ENCODE peak calls at places on chromosome 21, in eight cellular contexts. E is neural progenitor cell, L is OCI-LY7, F is PC-3, T is hepatocyte, Y is MM.1S, D is SK-N-SH, J is HCT116. Q is an unnamed sample.

GRCh38 chr21:42440187-42440792 is 36.6 kb downstream of the UBASH3A start:
- DNase-seq in E (no peak), L (no peak), F (no peak), T (no peak), Y (no peak), D (no peak), J (no peak), Q (no peak)

GRCh38 chr21:28885853-28886177 is 106.9 kb downstream of the LTN1 start:
- DNase-seq in E (no peak), L (no peak), F (no peak), T (no peak), Y (no peak), D (no peak), J (no peak), Q (no peak)

GRCh38 chr21:38467911-38468310 is 30.4 kb downstream of the ERG start:
- DNase-seq in E (no peak), L (no peak), F (no peak), T (no peak), Y (no peak), D (no peak), J (no peak), Q (peak; percentile 71)

GRCh38 chr21:36093512-36093911 is 23.7 kb downstream of the CBR1 start:
- DNase-seq in E (no peak), L (no peak), F (no peak), T (no peak), Y (no peak), D (no peak), J (no peak), Q (no peak)

GRCh38 chr21:29105218-29105617 is 25.2 kb upstream of the MAP3K7CL start:
- DNase-seq in E (no peak), L (no peak), F (peak; percentile 80), T (peak; percentile 65), Y (no peak), D (no peak), J (no peak), Q (no peak)

GRCh38 chr21:36524477-36524876 is 44.6 kb upstream of the CLDN14 start:
- DNase-seq in E (no peak), L (no peak), F (no peak), T (no peak), Y (no peak), D (no peak), J (no peak), Q (no peak)

GRCh38 chr21:32248616-32249550 is 30.0 kb downstream of the MIS18A start:
- DNase-seq in E (peak; percentile 62), L (no peak), F (no peak), T (no peak), Y (no peak), D (no peak), J (no peak), Q (no peak)

GRCh38 chr21:39029086-39029772 is 154.0 kb downstream of the PSMG1 start:
- DNase-seq in E (no peak), L (no peak), F (no peak), T (no peak), Y (no peak), D (peak; percentile 77), J (no peak), Q (no peak)

GRCh38 chr21:31945116-31945515 is 72.3 kb downstream of the HUNK start:
- DNase-seq in E (no peak), L (no peak), F (no peak), T (no peak), Y (no peak), D (no peak), J (no peak), Q (no peak)

GRCh38 chr21:29335720-29336119 is 37.0 kb downstream of the BACH1 start:
- DNase-seq in E (no peak), L (no peak), F (peak; percentile 25), T (no peak), Y (no peak), D (no peak), J (no peak), Q (no peak)

GRCh38 chr21:28627691-28628090 is 365.0 kb downstream of the LTN1 start:
- DNase-seq in E (no peak), L (no peak), F (no peak), T (no peak), Y (no peak), D (no peak), J (no peak), Q (no peak)

GRCh38 chr21:32826317-32827167 is 55.0 kb upstream of the PAXBP1 start:
- DNase-seq in E (peak; percentile 62), L (peak; percentile 45), F (peak; percentile 72), T (peak; percentile 76), Y (peak; percentile 77), D (peak; percentile 49), J (peak; percentile 60), Q (peak; percentile 81)

GRCh38 chr21:46596201-46596600 is 8.7 kb downstream of the S100B start:
- DNase-seq in E (no peak), L (no peak), F (no peak), T (no peak), Y (no peak), D (no peak), J (no peak), Q (no peak)

GRCh38 chr21:38544681-38545080 is 46.4 kb upstream of the ERG start:
- DNase-seq in E (no peak), L (no peak), F (peak; percentile 47), T (peak; percentile 40), Y (no peak), D (no peak), J (no peak), Q (no peak)

GRCh38 chr21:15552914-15553491 is 176.8 kb upstream of the USP25 start:
- DNase-seq in E (no peak), L (peak; percentile 23), F (peak; percentile 61), T (peak; percentile 10), Y (no peak), D (no peak), J (no peak), Q (peak; percentile 45)

GRCh38 chr21:15549671-15550070 is 180.1 kb upstream of the USP25 start:
- DNase-seq in E (no peak), L (no peak), F (peak; percentile 32), T (no peak), Y (no peak), D (no peak), J (no peak), Q (peak; percentile 67)
- TF ChIP-seq EZH2phosphoT487 in E (no peak), L (no peak), F (no peak), T (no peak), Y (no peak), D (no peak), J (no peak), Q (no peak)

DNA sequence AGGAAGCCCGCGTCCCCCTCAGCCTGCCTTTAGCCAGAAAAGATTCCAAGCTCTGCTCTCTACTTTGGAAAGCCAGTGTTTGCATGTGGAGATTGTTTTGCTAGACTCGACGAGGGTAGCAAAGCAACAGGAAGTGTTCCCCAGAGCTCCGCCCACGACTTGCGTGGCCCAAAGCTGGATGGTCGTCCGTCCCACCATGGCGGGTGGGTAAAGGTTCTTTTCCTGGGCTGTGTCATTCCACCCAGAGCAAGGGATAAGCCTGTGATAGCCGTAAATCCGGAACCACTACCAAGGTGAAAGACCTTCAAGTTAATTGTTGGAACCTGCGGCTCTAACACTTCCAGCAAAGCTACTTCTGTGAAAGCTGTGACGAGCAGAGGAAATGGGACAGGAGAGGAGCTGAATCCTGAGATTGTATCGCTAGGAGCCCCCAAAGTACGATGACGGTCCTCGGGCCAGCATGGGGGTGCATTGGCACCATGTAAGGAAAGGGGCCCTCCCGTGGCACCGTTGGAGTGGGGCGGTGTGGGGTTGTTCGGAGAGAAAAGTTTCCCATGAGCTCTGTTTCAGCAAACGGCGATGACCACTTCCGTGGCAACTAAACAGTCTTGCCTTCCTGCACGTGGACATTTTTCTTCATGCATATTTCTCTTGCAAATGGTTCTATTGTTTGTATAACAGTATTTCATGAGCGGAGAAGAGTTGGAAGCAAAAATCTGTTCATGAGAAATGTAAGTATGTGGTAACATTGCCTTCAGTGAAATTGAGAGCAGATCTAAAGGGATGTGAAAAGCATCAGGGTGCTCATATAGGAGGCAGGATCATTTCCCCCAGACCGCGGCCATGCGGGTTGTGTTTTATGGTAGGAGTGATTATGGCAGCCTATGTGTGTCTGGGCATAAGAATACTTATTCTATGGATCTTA is 8.3 kb downstream of the MX2 start:
- DNase-seq in E (no peak), L (no peak), F (no peak), T (no peak), Y (no peak), D (no peak), J (no peak), Q (peak; percentile 36)
- H3K27ac ChIP-seq in E (no peak overlapping the region), L (no peak overlapping the region), F (no peak overlapping the region), T (no peak overlapping the region), Y (no peak overlapping the region), D (no peak overlapping the region), J (no peak overlapping the region), Q (no peak overlapping the region)

GRCh38 chr21:44043613-44044012 is 31.5 kb downstream of the TRAPPC10 start:
- DNase-seq in E (no peak), L (peak; percentile 10), F (no peak), T (no peak), Y (peak; percentile 2), D (no peak), J (no peak), Q (no peak)

GRCh38 chr21:44047996-44048560 is 36.0 kb downstream of the TRAPPC10 start:
- DNase-seq in E (no peak), L (no peak), F (no peak), T (no peak), Y (no peak), D (no peak), J (no peak), Q (no peak)

GRCh38 chr21:44049182-44049581 is 37.1 kb downstream of the TRAPPC10 start:
- DNase-seq in E (no peak), L (no peak), F (no peak), T (no peak), Y (no peak), D (no peak), J (no peak), Q (no peak)

GRCh38 chr21:44049606-44050005 is 37.5 kb downstream of the TRAPPC10 start:
- DNase-seq in E (no peak), L (no peak), F (no peak), T (no peak), Y (no peak), D (no peak), J (no peak), Q (no peak)

GRCh38 chr21:44046734-44047133 is 34.6 kb downstream of the TRAPPC10 start:
- DNase-seq in E (no peak), L (no peak), F (no peak), T (no peak), Y (peak; percentile 1), D (no peak), J (no peak), Q (no peak)
- TF ChIP-seq CTCF in E (no peak), L (no peak), F (no peak), T (no peak), Y (no peak), D (no peak), J (no peak), Q (no peak)

DNA sequence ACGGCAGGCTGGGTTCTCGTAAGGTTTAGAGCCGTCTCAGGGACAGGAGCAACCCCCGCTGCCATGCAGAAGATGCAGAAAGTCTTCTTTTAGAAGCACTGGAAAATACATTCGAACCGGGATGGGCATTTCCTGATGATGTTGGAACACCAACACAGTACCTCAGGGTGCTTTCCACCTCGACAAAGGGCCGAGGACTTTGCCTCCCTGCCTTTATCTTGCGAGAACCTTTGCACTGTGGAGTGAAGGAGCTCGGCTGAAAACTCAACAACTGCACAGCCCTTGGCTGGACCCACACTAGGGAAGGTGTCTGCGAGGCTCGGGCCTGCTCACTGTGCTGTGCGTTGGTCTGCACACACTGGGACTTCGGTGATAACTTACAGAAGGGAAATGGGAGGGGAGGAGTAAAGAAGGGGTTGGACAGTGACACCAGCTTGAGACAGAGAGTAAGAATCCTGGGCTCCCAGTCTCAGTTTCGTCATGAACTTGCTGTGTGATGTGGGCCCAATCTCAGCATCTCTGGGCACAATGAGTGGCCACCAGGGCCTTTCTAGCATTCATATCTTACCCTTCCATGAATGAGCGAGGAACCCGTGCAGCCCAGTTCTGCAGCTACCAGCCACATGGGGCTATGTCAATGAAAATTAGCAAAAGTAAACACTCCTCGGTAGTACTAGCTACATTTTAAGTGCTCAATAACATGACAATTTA is 18.2 kb downstream of the RCAN1 start:
- DNase-seq in E (no peak), L (no peak), F (no peak), T (peak; percentile 44), Y (no peak), D (no peak), J (no peak), Q (no peak)
- TF ChIP-seq EZH2phosphoT487 in E (no peak), L (no peak), F (no peak), T (no peak), Y (no peak), D (no peak), J (no peak), Q (no peak)

Q was measured in GM23338.